ENCODE peak calls at places on chromosomes 12 and 14, in eight cellular contexts. W is transverse colon, F is upper lobe of left lung, Q is HepG2, J is K562, A is tibial nerve, U is A549, R is stomach. N is an unnamed sample.

GRCh38 chr12:68871899-68872298 is 61.1 kb downstream of the CPM start:
- DNase-seq in W (no peak), U (no peak), F (no peak), J (peak; percentile 12), Q (peak; percentile 23), R (no peak), A (no peak), N (no peak)

GRCh38 chr14:61417890-61418455 is 96.6 kb downstream of the PRKCH start:
- DNase-seq in A (no peak), R (no peak), Q (no peak), J (no peak), W (no peak), F (no peak), U (no peak), N (no peak)

GRCh38 chr12:54019924-54020586 is 8.2 kb upstream of the HOXC6 start:
- DNase-seq in W (no peak), A (no peak), J (no peak), F (no peak), U (no peak), Q (no peak), R (no peak), N (peak; percentile 59)

GRCh38 chr14:22884721-22885523 is 1.9 kb downstream of the REM2 start:
- DNase-seq in R (no peak), F (no peak), J (no peak), A (no peak), Q (no peak), U (no peak), W (no peak), N (no peak)

GRCh38 chr12:21305666-21306065 is 29.1 kb downstream of the SLCO1A2 start:
- DNase-seq in A (no peak), U (no peak), F (no peak), R (no peak), Q (no peak), W (no peak), J (no peak), N (no peak)

GRCh38 chr14:61491876-61492440 is 170.6 kb downstream of the PRKCH start:
- DNase-seq in R (no peak), F (peak; percentile 70), J (no peak), A (no peak), U (no peak), W (no peak), Q (no peak), N (no peak)

GRCh38 chr12:127455347-127456265 is 811.4 kb upstream of the TMEM132C start:
- DNase-seq in W (no peak), R (no peak), F (no peak), U (no peak), A (no peak), J (no peak), Q (no peak), N (no peak)

GRCh38 chr14:65396082-65396910 is 16.2 kb upstream of the FUT8 start:
- DNase-seq in Q (no peak), A (no peak), U (no peak), R (no peak), F (no peak), J (no peak), W (no peak), N (no peak)

GRCh38 chr12:96248532-96248931 is 54.4 kb downstream of the ELK3 start:
- DNase-seq in U (no peak), R (no peak), J (no peak), F (no peak), Q (no peak), A (no peak), W (no peak), N (no peak)

GRCh38 chr12:56028511-56029165 is 7.8 kb downstream of the IKZF4 start:
- DNase-seq in W (no peak), A (no peak), R (no peak), Q (no peak), F (no peak), U (no peak), J (no peak), N (no peak)

GRCh38 chr14:98136420-98136819 is 1135.6 kb downstream of the BCL11B start:
- DNase-seq in F (no peak), W (no peak), J (no peak), Q (no peak), U (no peak), A (no peak), R (no peak), N (no peak)

GRCh38 chr12:19978193-19978592 is 390.1 kb upstream of the PDE3A start:
- DNase-seq in W (no peak), F (no peak), A (no peak), J (no peak), Q (no peak), U (no peak), R (no peak), N (no peak)

GRCh38 chr14:55450539-55450938 is 10.1 kb upstream of the TBPL2 start:
- DNase-seq in A (no peak), F (no peak), U (no peak), J (no peak), W (no peak), Q (no peak), R (no peak), N (no peak)

GRCh38 chr12:108610336-108610815 is 12.5 kb upstream of the TMEM119 start:
- DNase-seq in Q (no peak), R (no peak), J (no peak), F (no peak), U (no peak), A (no peak), W (no peak), N (no peak)

GRCh38 chr12:95611676-95612309 is 60.5 kb upstream of the USP44 start:
- DNase-seq in J (no peak), A (no peak), U (no peak), Q (peak; percentile 62), W (no peak), R (no peak), F (no peak), N (no peak)

GRCh38 chr12:93802698-93803097 is 125.5 kb downstream of the CRADD start:
- DNase-seq in U (no peak), J (peak; percentile 20), A (no peak), W (no peak), F (no peak), R (no peak), Q (no peak), N (no peak)

GRCh38 chr14:100804558-100805309 is 21.2 kb upstream of the MEG3 start:
- DNase-seq in J (no peak), U (no peak), W (no peak), A (no peak), Q (no peak), F (no peak), R (no peak), N (no peak)

GRCh38 chr12:100576311-100577036 is 3.0 kb downstream of the GAS2L3 start:
- DNase-seq in W (no peak), Q (no peak), R (no peak), A (no peak), U (peak; percentile 28), F (no peak), J (peak; percentile 22), N (no peak)

DNA sequence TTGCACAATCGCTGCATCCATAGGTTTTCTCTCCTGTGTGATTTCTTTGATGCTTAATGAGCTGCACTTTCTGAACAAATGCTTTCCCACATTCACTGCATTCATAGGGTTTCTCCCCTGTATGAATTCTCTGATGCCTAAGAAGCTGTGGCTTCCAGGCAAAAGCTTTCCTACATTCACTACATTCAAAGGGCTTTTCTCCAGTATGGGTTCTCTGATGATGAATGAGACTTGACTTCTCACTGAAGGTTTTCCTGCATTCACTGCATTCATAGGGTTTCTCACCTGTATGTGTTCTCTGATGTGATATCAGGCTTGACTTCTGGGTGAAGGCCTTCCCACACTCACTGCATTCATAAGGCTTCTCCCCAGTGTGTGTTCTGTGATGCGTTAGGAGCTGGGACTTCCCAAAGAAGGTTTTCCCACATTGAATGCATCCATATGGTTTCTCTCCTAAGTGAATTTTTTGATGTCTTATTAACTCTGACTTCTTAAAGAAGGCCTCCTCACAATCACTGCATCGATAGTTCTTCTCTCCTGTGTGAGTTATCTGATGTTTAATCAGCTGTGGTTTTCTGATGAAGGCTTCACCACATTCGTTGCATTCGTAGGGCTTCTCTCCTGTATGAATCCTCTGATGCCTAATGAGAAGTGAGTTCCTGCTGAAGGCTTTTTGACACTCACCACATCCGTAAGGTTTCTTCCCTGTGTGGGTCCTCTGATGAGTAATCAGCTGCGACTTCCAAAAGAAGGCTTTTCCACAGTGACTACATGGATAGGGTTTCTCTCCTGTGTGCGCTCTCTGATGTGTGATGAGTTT is 30.3 kb downstream of the ZNF605 start:
- DNase-seq in J (no peak), W (no peak), U (no peak), F (no peak), A (no peak), R (no peak), Q (no peak), N (no peak)
- H3K9me3 ChIP-seq in J (peaks cover 20% of the 10 kb centered on the region), W (peaks cover 99% of the 10 kb centered on the region), U (peaks cover 98% of the 10 kb centered on the region), F (peaks cover 100% of the 10 kb centered on the region), A (peaks cover 100% of the 10 kb centered on the region), R (peaks cover 100% of the 10 kb centered on the region), Q (peaks cover 90% of the 10 kb centered on the region), N (peaks cover 10% of the 10 kb centered on the region)

GRCh38 chr14:36442824-36443241 is 77.2 kb downstream of the NKX2-1 start:
- DNase-seq in J (no peak), A (no peak), F (no peak), Q (no peak), R (no peak), W (no peak), U (no peak), N (no peak)

GRCh38 chr14:36441283-36441682 is 78.7 kb downstream of the NKX2-1 start:
- DNase-seq in F (no peak), R (no peak), W (no peak), Q (no peak), U (no peak), A (no peak), J (no peak), N (no peak)

GRCh38 chr14:36438883-36439282 is 81.1 kb downstream of the NKX2-1 start:
- DNase-seq in R (no peak), A (no peak), Q (no peak), F (no peak), U (no peak), W (no peak), J (no peak), N (no peak)

GRCh38 chr14:36443374-36443773 is 76.7 kb downstream of the NKX2-1 start:
- DNase-seq in R (no peak), F (no peak), Q (no peak), W (no peak), U (no peak), A (no peak), J (no peak), N (no peak)
- H3K4me3 ChIP-seq in R (no peak overlapping the region), F (no peak overlapping the region), Q (no peak overlapping the region), W (no peak overlapping the region), U (no peak overlapping the region), A (no peak overlapping the region), J (no peak overlapping the region), N (no peak overlapping the region)

GRCh38 chr14:90318016-90318415 is 13.7 kb downstream of the NRDE2 start:
- DNase-seq in R (no peak), U (no peak), A (no peak), J (no peak), W (no peak), Q (no peak), F (no peak), N (no peak)
- TF ChIP-seq EP300 in R (no peak), U (no peak), A (no peak), J (no peak), W (no peak), Q (no peak), F (no peak), N (no peak)

DNA sequence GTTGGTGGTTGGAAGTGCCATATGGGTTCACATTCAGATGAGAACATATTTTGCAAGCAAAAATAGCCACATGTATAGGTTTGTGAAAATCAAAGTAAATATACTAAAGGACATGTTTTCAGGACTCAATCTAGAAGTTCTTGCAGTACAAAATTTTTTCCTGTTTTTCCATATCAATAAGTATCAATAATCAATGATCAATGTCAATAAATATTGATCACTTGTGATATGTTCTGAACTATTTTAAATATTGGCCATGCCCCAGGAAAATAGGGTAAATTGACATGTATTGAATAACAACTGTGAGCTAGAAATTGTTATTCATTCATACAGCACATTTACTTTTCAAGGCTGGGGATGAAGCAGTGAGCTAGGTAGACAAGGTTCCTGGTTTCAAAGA is 24.3 kb downstream of the ALG10 start:
- DNase-seq in Q (no peak), J (no peak), R (no peak), U (no peak), F (no peak), A (no peak), W (no peak), N (no peak)
- H3K9me3 ChIP-seq in Q (no peaks in the 10 kb centered on the region), J (no peaks in the 10 kb centered on the region), R (peaks cover 27% of the 10 kb centered on the region), U (no peaks in the 10 kb centered on the region), F (peaks cover 13% of the 10 kb centered on the region), A (peaks cover 41% of the 10 kb centered on the region), W (peaks cover 6% of the 10 kb centered on the region), N (no peaks in the 10 kb centered on the region)

N was measured in ovary.